ENCODE peak calls at places on chromosome 1, in seven cellular contexts. C is globus pallidus; O is CD8-positive, alpha-beta T cell; E is NCI-H1694; N is DMS53; G is caudate nucleus; Z is NCI-H1417. M is an unnamed sample.

GRCh38 chr1:85240174-85240601 is 19.3 kb downstream of the C1orf52 start:
- DNase-seq in O (no peak), C (no peak), G (no peak), Z (peak), N (peak), E (peak), M (no peak)

GRCh38 chr1:55305735-55306134 is 90.6 kb upstream of the USP24 start:
- DNase-seq in N (peak), C (no peak), O (no peak), Z (no peak), G (no peak), E (no peak), M (no peak)

GRCh38 chr1:26059906-26060305 is 7.5 kb downstream of the TRIM63 start:
- DNase-seq in E (no peak), Z (no peak), C (no peak), G (no peak), N (no peak), O (no peak), M (no peak)

GRCh38 chr1:156662588-156663055 is 14.6 kb downstream of the NES start:
- DNase-seq in O (no peak), G (no peak), E (no peak), Z (no peak), N (no peak), C (no peak), M (no peak)

GRCh38 chr1:243799908-243800307 is 50.1 kb downstream of the AKT3 start:
- DNase-seq in O (no peak), G (no peak), N (no peak), C (no peak), Z (no peak), E (no peak), M (no peak)

GRCh38 chr1:167936930-167937708 is at the start of gene MPC2:
- DNase-seq in N (peak), C (peak), O (peak), Z (peak), G (peak), E (peak), M (peak)

GRCh38 chr1:30378023-30378596 is 345.3 kb downstream of the MATN1 start:
- DNase-seq in Z (no peak), O (peak), G (no peak), E (no peak), C (no peak), N (no peak), M (no peak)

GRCh38 chr1:54947540-54947939 is 32.9 kb upstream of the TMEM61 start:
- DNase-seq in C (no peak), N (no peak), Z (no peak), E (no peak), G (no peak), O (no peak), M (no peak)

GRCh38 chr1:2275796-2276536 is 47.8 kb downstream of the SKI start:
- DNase-seq in O (no peak), N (no peak), E (no peak), G (no peak), Z (peak), C (no peak), M (no peak)

M was measured in aorta.